ENCODE peak calls at places on chromosomes 5 and 9, in nine cellular contexts. One of them, this sample, is unnamed.

GRCh38 chr9:117044241-117044640 is 357.1 kb downstream of the TRIM32 start:
- DNase-seq in aorta: no peak
- DNase-seq in HCT116: no peak
- DNase-seq in Kasumi-1: no peak
- DNase-seq in kidney glomerular epithelial cell: no peak
- DNase-seq in cerebellum: peak
- DNase-seq in fibroblast of gingiva: no peak
- DNase-seq in mucosa of gallbladder: no peak
- DNase-seq in GDM1: no peak
- DNase-seq in this sample: no peak

GRCh38 chr5:74074111-74074510 is 448.1 kb downstream of the ARHGEF28 start:
- DNase-seq in cerebellum: no peak
- DNase-seq in aorta: no peak
- DNase-seq in GDM1: no peak
- DNase-seq in HCT116: no peak
- DNase-seq in kidney glomerular epithelial cell: no peak
- DNase-seq in mucosa of gallbladder: no peak
- DNase-seq in fibroblast of gingiva: no peak
- DNase-seq in Kasumi-1: no peak
- DNase-seq in this sample: no peak

GRCh38 chr9:102106446-102106845 is 368.0 kb upstream of the GRIN3A start:
- DNase-seq in cerebellum: no peak
- DNase-seq in Kasumi-1: no peak
- DNase-seq in fibroblast of gingiva: no peak
- DNase-seq in kidney glomerular epithelial cell: no peak
- DNase-seq in mucosa of gallbladder: no peak
- DNase-seq in HCT116: no peak
- DNase-seq in aorta: no peak
- DNase-seq in GDM1: no peak
- DNase-seq in this sample: no peak

GRCh38 chr9:120579139-120579749 is 723 bp downstream of the CDK5RAP2 start:
- DNase-seq in kidney glomerular epithelial cell: peak
- DNase-seq in fibroblast of gingiva: no peak
- DNase-seq in GDM1: no peak
- DNase-seq in HCT116: no peak
- DNase-seq in cerebellum: no peak
- DNase-seq in Kasumi-1: no peak
- DNase-seq in mucosa of gallbladder: no peak
- DNase-seq in aorta: no peak
- DNase-seq in this sample: peak

GRCh38 chr9:122897969-122898368 is 7.2 kb downstream of the RC3H2 start:
- DNase-seq in HCT116: no peak
- DNase-seq in fibroblast of gingiva: no peak
- DNase-seq in mucosa of gallbladder: no peak
- DNase-seq in cerebellum: no peak
- DNase-seq in aorta: no peak
- DNase-seq in GDM1: no peak
- DNase-seq in kidney glomerular epithelial cell: no peak
- DNase-seq in Kasumi-1: no peak
- DNase-seq in this sample: peak

GRCh38 chr5:122532035-122532434 is 220.0 kb downstream of the SNCAIP start:
- DNase-seq in cerebellum: no peak
- DNase-seq in mucosa of gallbladder: no peak
- DNase-seq in aorta: no peak
- DNase-seq in Kasumi-1: no peak
- DNase-seq in fibroblast of gingiva: peak
- DNase-seq in HCT116: no peak
- DNase-seq in kidney glomerular epithelial cell: no peak
- DNase-seq in GDM1: no peak
- DNase-seq in this sample: no peak

GRCh38 chr5:42302186-42302585 is 121.1 kb upstream of the GHR start:
- DNase-seq in aorta: no peak
- DNase-seq in cerebellum: no peak
- DNase-seq in fibroblast of gingiva: no peak
- DNase-seq in HCT116: no peak
- DNase-seq in kidney glomerular epithelial cell: no peak
- DNase-seq in GDM1: no peak
- DNase-seq in Kasumi-1: no peak
- DNase-seq in mucosa of gallbladder: no peak
- DNase-seq in this sample: no peak

GRCh38 chr9:86253577-86253976 is 5.9 kb downstream of the C9orf153 start:
- DNase-seq in fibroblast of gingiva: no peak
- DNase-seq in mucosa of gallbladder: no peak
- DNase-seq in cerebellum: no peak
- DNase-seq in kidney glomerular epithelial cell: no peak
- DNase-seq in GDM1: no peak
- DNase-seq in aorta: no peak
- DNase-seq in Kasumi-1: no peak
- DNase-seq in HCT116: no peak
- DNase-seq in this sample: no peak

GRCh38 chr9:125366676-125367075 is 105.0 kb downstream of the GAPVD1 start:
- DNase-seq in Kasumi-1: no peak
- DNase-seq in cerebellum: no peak
- DNase-seq in kidney glomerular epithelial cell: no peak
- DNase-seq in HCT116: no peak
- DNase-seq in mucosa of gallbladder: no peak
- DNase-seq in GDM1: no peak
- DNase-seq in fibroblast of gingiva: no peak
- DNase-seq in aorta: no peak
- DNase-seq in this sample: no peak

GRCh38 chr5:59769041-59769360 is 124.5 kb downstream of the PDE4D start:
- DNase-seq in aorta: no peak
- DNase-seq in Kasumi-1: no peak
- DNase-seq in HCT116: no peak
- DNase-seq in fibroblast of gingiva: peak
- DNase-seq in kidney glomerular epithelial cell: no peak
- DNase-seq in mucosa of gallbladder: no peak
- DNase-seq in GDM1: no peak
- DNase-seq in cerebellum: no peak
- DNase-seq in this sample: no peak

GRCh38 chr5:78576376-78576775 is 72.2 kb downstream of the LHFPL2 start:
- DNase-seq in aorta: no peak
- DNase-seq in GDM1: no peak
- DNase-seq in fibroblast of gingiva: no peak
- DNase-seq in mucosa of gallbladder: no peak
- DNase-seq in cerebellum: no peak
- DNase-seq in HCT116: no peak
- DNase-seq in kidney glomerular epithelial cell: no peak
- DNase-seq in Kasumi-1: no peak
- DNase-seq in this sample: no peak

GRCh38 chr5:155103164-155103563 is 89.6 kb downstream of the KIF4B start:
- DNase-seq in cerebellum: no peak
- DNase-seq in mucosa of gallbladder: no peak
- DNase-seq in HCT116: no peak
- DNase-seq in fibroblast of gingiva: no peak
- DNase-seq in aorta: no peak
- DNase-seq in Kasumi-1: no peak
- DNase-seq in kidney glomerular epithelial cell: no peak
- DNase-seq in GDM1: no peak
- DNase-seq in this sample: no peak

GRCh38 chr5:6791031-6791577 is 77.9 kb downstream of the TENT4A start:
- DNase-seq in aorta: no peak
- DNase-seq in fibroblast of gingiva: no peak
- DNase-seq in cerebellum: no peak
- DNase-seq in mucosa of gallbladder: no peak
- DNase-seq in HCT116: no peak
- DNase-seq in Kasumi-1: no peak
- DNase-seq in GDM1: no peak
- DNase-seq in kidney glomerular epithelial cell: no peak
- DNase-seq in this sample: no peak

GRCh38 chr9:117564839-117565238 is 139.4 kb upstream of the TLR4 start:
- DNase-seq in HCT116: no peak
- DNase-seq in cerebellum: no peak
- DNase-seq in mucosa of gallbladder: no peak
- DNase-seq in GDM1: no peak
- DNase-seq in kidney glomerular epithelial cell: no peak
- DNase-seq in aorta: no peak
- DNase-seq in fibroblast of gingiva: no peak
- DNase-seq in Kasumi-1: no peak
- DNase-seq in this sample: no peak

GRCh38 chr5:77867194-77867691 is 91.1 kb upstream of the TBCA start:
- DNase-seq in aorta: no peak
- DNase-seq in cerebellum: no peak
- DNase-seq in mucosa of gallbladder: no peak
- DNase-seq in fibroblast of gingiva: peak
- DNase-seq in GDM1: no peak
- DNase-seq in Kasumi-1: peak
- DNase-seq in kidney glomerular epithelial cell: no peak
- DNase-seq in HCT116: no peak
- DNase-seq in this sample: peak

GRCh38 chr9:33785914-33786313 is 9.4 kb upstream of the PRSS3 start:
- DNase-seq in HCT116: no peak
- DNase-seq in mucosa of gallbladder: no peak
- DNase-seq in kidney glomerular epithelial cell: no peak
- DNase-seq in Kasumi-1: peak
- DNase-seq in aorta: no peak
- DNase-seq in GDM1: no peak
- DNase-seq in cerebellum: no peak
- DNase-seq in fibroblast of gingiva: peak
- DNase-seq in this sample: no peak

GRCh38 chr9:77453857-77454647 is 194.1 kb downstream of the GNA14 start:
- DNase-seq in mucosa of gallbladder: no peak
- DNase-seq in aorta: no peak
- DNase-seq in kidney glomerular epithelial cell: no peak
- DNase-seq in Kasumi-1: peak
- DNase-seq in HCT116: no peak
- DNase-seq in cerebellum: no peak
- DNase-seq in fibroblast of gingiva: no peak
- DNase-seq in GDM1: peak
- DNase-seq in this sample: no peak

GRCh38 chr5:113236536-113237308 is 198.1 kb downstream of the TSSK1B start:
- DNase-seq in GDM1: no peak
- DNase-seq in fibroblast of gingiva: no peak
- DNase-seq in kidney glomerular epithelial cell: peak
- DNase-seq in cerebellum: no peak
- DNase-seq in Kasumi-1: no peak
- DNase-seq in aorta: no peak
- DNase-seq in mucosa of gallbladder: no peak
- DNase-seq in HCT116: no peak
- DNase-seq in this sample: no peak

GRCh38 chr9:35110327-35110758 is 5.3 kb downstream of the ATOSB start:
- DNase-seq in Kasumi-1: no peak
- DNase-seq in kidney glomerular epithelial cell: peak
- DNase-seq in aorta: peak
- DNase-seq in HCT116: no peak
- DNase-seq in mucosa of gallbladder: no peak
- DNase-seq in GDM1: no peak
- DNase-seq in cerebellum: no peak
- DNase-seq in fibroblast of gingiva: peak
- DNase-seq in this sample: peak

GRCh38 chr9:108586451-108586850 is 269.3 kb downstream of the ACTL7B start:
- DNase-seq in HCT116: no peak
- DNase-seq in aorta: no peak
- DNase-seq in kidney glomerular epithelial cell: no peak
- DNase-seq in GDM1: no peak
- DNase-seq in mucosa of gallbladder: no peak
- DNase-seq in fibroblast of gingiva: peak
- DNase-seq in Kasumi-1: no peak
- DNase-seq in cerebellum: no peak
- DNase-seq in this sample: no peak

GRCh38 chr5:146047396-146047795 is 58.0 kb downstream of the PLAC8L1 start:
- DNase-seq in Kasumi-1: no peak
- DNase-seq in GDM1: no peak
- DNase-seq in kidney glomerular epithelial cell: peak
- DNase-seq in aorta: no peak
- DNase-seq in cerebellum: no peak
- DNase-seq in mucosa of gallbladder: peak
- DNase-seq in fibroblast of gingiva: no peak
- DNase-seq in HCT116: no peak
- DNase-seq in this sample: no peak

GRCh38 chr9:37529111-37529510 is 43.4 kb downstream of the POLR1E start:
- DNase-seq in HCT116: no peak
- DNase-seq in GDM1: no peak
- DNase-seq in aorta: no peak
- DNase-seq in mucosa of gallbladder: peak
- DNase-seq in Kasumi-1: no peak
- DNase-seq in fibroblast of gingiva: no peak
- DNase-seq in cerebellum: no peak
- DNase-seq in kidney glomerular epithelial cell: peak
- DNase-seq in this sample: peak

GRCh38 chr5:93890657-93891056 is 149.3 kb upstream of the POU5F2 start:
- DNase-seq in fibroblast of gingiva: no peak
- DNase-seq in Kasumi-1: no peak
- DNase-seq in aorta: no peak
- DNase-seq in mucosa of gallbladder: no peak
- DNase-seq in cerebellum: no peak
- DNase-seq in kidney glomerular epithelial cell: no peak
- DNase-seq in HCT116: no peak
- DNase-seq in GDM1: no peak
- DNase-seq in this sample: no peak

GRCh38 chr5:105034335-105034734 is 1471.7 kb upstream of the NUDT12 start:
- DNase-seq in aorta: no peak
- DNase-seq in HCT116: no peak
- DNase-seq in GDM1: no peak
- DNase-seq in fibroblast of gingiva: no peak
- DNase-seq in Kasumi-1: no peak
- DNase-seq in mucosa of gallbladder: no peak
- DNase-seq in cerebellum: no peak
- DNase-seq in kidney glomerular epithelial cell: no peak
- DNase-seq in this sample: no peak

GRCh38 chr9:27539479-27540441 is 10.1 kb upstream of the MOB3B start:
- DNase-seq in kidney glomerular epithelial cell: no peak
- DNase-seq in cerebellum: no peak
- DNase-seq in HCT116: no peak
- DNase-seq in Kasumi-1: no peak
- DNase-seq in aorta: peak
- DNase-seq in fibroblast of gingiva: peak
- DNase-seq in mucosa of gallbladder: peak
- DNase-seq in GDM1: no peak
- DNase-seq in this sample: no peak

This sample was measured in RWPE1.